ENCODE peak calls at places on chromosome 17, in seven cellular contexts. One of them, this sample, is unnamed.

GRCh38 chr17:72714357-72714966 is 378.0 kb downstream of the SLC39A11 start:
- DNase-seq in Peyer's patch: no peak
- DNase-seq in IMR-90: no peak
- DNase-seq in gastrocnemius medialis: no peak
- DNase-seq in NCI-H510A treated with DMSO at 0.1 percent for 48 hours: peak
- DNase-seq in HCT116: no peak
- DNase-seq in fibroblast of the conjunctiva: no peak
- DNase-seq in this sample: no peak

GRCh38 chr17:79340771-79341528 is 266.3 kb downstream of the ENGASE start:
- DNase-seq in Peyer's patch: peak
- DNase-seq in IMR-90: no peak
- DNase-seq in gastrocnemius medialis: no peak
- DNase-seq in NCI-H510A treated with DMSO at 0.1 percent for 48 hours: no peak
- DNase-seq in HCT116: no peak
- DNase-seq in fibroblast of the conjunctiva: no peak
- DNase-seq in this sample: no peak

GRCh38 chr17:5592382-5592781 is 8.1 kb upstream of the NLRP1 start:
- DNase-seq in Peyer's patch: no peak
- DNase-seq in IMR-90: peak
- DNase-seq in gastrocnemius medialis: no peak
- DNase-seq in NCI-H510A treated with DMSO at 0.1 percent for 48 hours: peak
- DNase-seq in HCT116: peak
- DNase-seq in fibroblast of the conjunctiva: peak
- DNase-seq in this sample: peak

GRCh38 chr17:57406131-57406980 is 150.0 kb downstream of the MSI2 start:
- DNase-seq in Peyer's patch: no peak
- DNase-seq in IMR-90: peak
- DNase-seq in gastrocnemius medialis: no peak
- DNase-seq in NCI-H510A treated with DMSO at 0.1 percent for 48 hours: peak
- DNase-seq in HCT116: no peak
- DNase-seq in fibroblast of the conjunctiva: no peak
- DNase-seq in this sample: peak

GRCh38 chr17:61713035-61713434 is 122.0 kb upstream of the NACA2 start:
- DNase-seq in Peyer's patch: no peak
- DNase-seq in IMR-90: no peak
- DNase-seq in gastrocnemius medialis: no peak
- DNase-seq in NCI-H510A treated with DMSO at 0.1 percent for 48 hours: no peak
- DNase-seq in HCT116: no peak
- DNase-seq in fibroblast of the conjunctiva: no peak
- DNase-seq in this sample: no peak

GRCh38 chr17:3890082-3890892 is 2.6 kb downstream of the CAMKK1 start:
- DNase-seq in Peyer's patch: peak
- DNase-seq in IMR-90: peak
- DNase-seq in gastrocnemius medialis: peak
- DNase-seq in NCI-H510A treated with DMSO at 0.1 percent for 48 hours: peak
- DNase-seq in HCT116: peak
- DNase-seq in fibroblast of the conjunctiva: peak
- DNase-seq in this sample: peak

GRCh38 chr17:8380049-8380448 is 2.9 kb downstream of the RPL26 start:
- DNase-seq in Peyer's patch: no peak
- DNase-seq in IMR-90: no peak
- DNase-seq in gastrocnemius medialis: no peak
- DNase-seq in NCI-H510A treated with DMSO at 0.1 percent for 48 hours: no peak
- DNase-seq in HCT116: no peak
- DNase-seq in fibroblast of the conjunctiva: no peak
- DNase-seq in this sample: no peak

GRCh38 chr17:2374549-2375285 is 26.1 kb downstream of the MNT start:
- DNase-seq in Peyer's patch: no peak
- DNase-seq in IMR-90: no peak
- DNase-seq in gastrocnemius medialis: no peak
- DNase-seq in NCI-H510A treated with DMSO at 0.1 percent for 48 hours: no peak
- DNase-seq in HCT116: no peak
- DNase-seq in fibroblast of the conjunctiva: no peak
- DNase-seq in this sample: no peak

GRCh38 chr17:50195196-50195865 is 6.1 kb downstream of the COL1A1 start:
- DNase-seq in Peyer's patch: no peak
- DNase-seq in IMR-90: peak
- DNase-seq in gastrocnemius medialis: no peak
- DNase-seq in NCI-H510A treated with DMSO at 0.1 percent for 48 hours: no peak
- DNase-seq in HCT116: no peak
- DNase-seq in fibroblast of the conjunctiva: no peak
- DNase-seq in this sample: no peak

GRCh38 chr17:50806141-50806643 is 29.2 kb upstream of the WFIKKN2 start:
- DNase-seq in Peyer's patch: no peak
- DNase-seq in IMR-90: peak
- DNase-seq in gastrocnemius medialis: no peak
- DNase-seq in NCI-H510A treated with DMSO at 0.1 percent for 48 hours: no peak
- DNase-seq in HCT116: no peak
- DNase-seq in fibroblast of the conjunctiva: peak
- DNase-seq in this sample: no peak

GRCh38 chr17:42230225-42230624 is 35.9 kb upstream of the GHDC start:
- DNase-seq in Peyer's patch: no peak
- DNase-seq in IMR-90: no peak
- DNase-seq in gastrocnemius medialis: no peak
- DNase-seq in NCI-H510A treated with DMSO at 0.1 percent for 48 hours: no peak
- DNase-seq in HCT116: no peak
- DNase-seq in fibroblast of the conjunctiva: no peak
- DNase-seq in this sample: no peak

GRCh38 chr17:38469875-38470274 is 41.6 kb downstream of the ARHGAP23 start:
- DNase-seq in Peyer's patch: no peak
- DNase-seq in IMR-90: peak
- DNase-seq in gastrocnemius medialis: no peak
- DNase-seq in NCI-H510A treated with DMSO at 0.1 percent for 48 hours: no peak
- DNase-seq in HCT116: no peak
- DNase-seq in fibroblast of the conjunctiva: no peak
- DNase-seq in this sample: peak

GRCh38 chr17:55348749-55349354 is 72.8 kb downstream of the MMD start:
- DNase-seq in Peyer's patch: peak
- DNase-seq in IMR-90: peak
- DNase-seq in gastrocnemius medialis: peak
- DNase-seq in NCI-H510A treated with DMSO at 0.1 percent for 48 hours: peak
- DNase-seq in HCT116: peak
- DNase-seq in fibroblast of the conjunctiva: peak
- DNase-seq in this sample: peak

This sample was measured in A172.